ENCODE peak calls at places on chromosomes 11 and 22, in six cellular contexts. J is skeletal muscle cell, H is ascending aorta, T is HTR-8/SVneo, F is pons, L is ecto neural progenitor cell. B is an unnamed sample.

GRCh38 chr11:119362741-119363080 is 16.2 kb upstream of the MFRP start:
- DNase-seq in J (no peak), H (no peak), T (no peak), F (no peak), L (no peak), B (no peak)

GRCh38 chr11:45026835-45027234 is 76.2 kb upstream of the TP53I11 start:
- DNase-seq in J (no peak), H (peak), T (no peak), F (no peak), L (peak), B (no peak)

GRCh38 chr22:32325416-32325801 is 32.3 kb upstream of the RFPL3 start:
- DNase-seq in J (no peak), H (peak), T (no peak), F (no peak), L (peak), B (no peak)

GRCh38 chr11:34262601-34263081 is 95.2 kb downstream of the ABTB2 start:
- DNase-seq in J (no peak), H (no peak), T (no peak), F (peak), L (no peak), B (no peak)

GRCh38 chr11:46345131-46345597 is 2.1 kb upstream of the DGKZ start:
- DNase-seq in J (no peak), H (no peak), T (no peak), F (no peak), L (no peak), B (peak)

GRCh38 chr11:111631666-111632039 is 29.4 kb downstream of the SIK2 start:
- DNase-seq in J (peak), H (no peak), T (no peak), F (peak), L (no peak), B (peak)

GRCh38 chr22:47395481-47395880 is 633.0 kb downstream of the TBC1D22A start:
- DNase-seq in J (no peak), H (no peak), T (no peak), F (no peak), L (no peak), B (no peak)

GRCh38 chr11:14075118-14075601 is 112.6 kb downstream of the SPON1 start:
- DNase-seq in J (no peak), H (no peak), T (no peak), F (no peak), L (no peak), B (peak)

GRCh38 chr11:73950869-73951710 is at the start of gene DNAJB13:
- DNase-seq in J (no peak), H (peak), T (peak), F (no peak), L (peak), B (peak)

GRCh38 chr11:2582436-2582931 is 117.3 kb downstream of the KCNQ1OT1 start:
- DNase-seq in J (no peak), H (peak), T (no peak), F (no peak), L (peak), B (peak)